ENCODE peak calls at places on chromosomes 11 and 22, in ten cellular contexts. One of them, this sample, is unnamed.

GRCh38 chr11:63877658-63878241 is 38.8 kb downstream of the MARK2 start:
- DNase-seq in B cell: no peak
- DNase-seq in mammary epithelial cell: no peak
- DNase-seq in RWPE1: no peak
- DNase-seq in lower lobe of right lung: no peak
- DNase-seq in fibroblast of mammary gland: no peak
- DNase-seq in pancreas: no peak
- DNase-seq in heart right ventricle: no peak
- DNase-seq in esophagus muscularis mucosa: no peak
- DNase-seq in AG10803: no peak
- DNase-seq in this sample: no peak

GRCh38 chr11:27234043-27234668 is 128.9 kb downstream of the CCDC34 start:
- DNase-seq in B cell: peak; percentile 48
- DNase-seq in lower lobe of right lung: no peak
- DNase-seq in fibroblast of mammary gland: peak; percentile 98
- DNase-seq in heart right ventricle: no peak
- DNase-seq in RWPE1: peak; percentile 25
- DNase-seq in pancreas: no peak
- DNase-seq in esophagus muscularis mucosa: no peak
- DNase-seq in mammary epithelial cell: peak; percentile 80
- DNase-seq in AG10803: peak; percentile 99
- DNase-seq in this sample: no peak

GRCh38 chr11:49202287-49202976 is 6.0 kb downstream of the FOLH1 start:
- DNase-seq in lower lobe of right lung: no peak
- DNase-seq in pancreas: no peak
- DNase-seq in AG10803: no peak
- DNase-seq in heart right ventricle: no peak
- DNase-seq in mammary epithelial cell: no peak
- DNase-seq in fibroblast of mammary gland: no peak
- DNase-seq in RWPE1: no peak
- DNase-seq in esophagus muscularis mucosa: no peak
- DNase-seq in B cell: no peak
- DNase-seq in this sample: no peak

GRCh38 chr22:50191041-50191740 is 5.5 kb downstream of the TRABD start:
- DNase-seq in mammary epithelial cell: no peak
- DNase-seq in pancreas: peak; percentile 73
- DNase-seq in fibroblast of mammary gland: no peak
- DNase-seq in heart right ventricle: peak; percentile 33
- DNase-seq in B cell: peak; percentile 94
- DNase-seq in RWPE1: no peak
- DNase-seq in esophagus muscularis mucosa: no peak
- DNase-seq in AG10803: no peak
- DNase-seq in lower lobe of right lung: peak; percentile 72
- DNase-seq in this sample: peak; percentile 64

GRCh38 chr22:30832407-30832987 is 136.1 kb downstream of the MORC2 start:
- DNase-seq in lower lobe of right lung: no peak
- DNase-seq in heart right ventricle: no peak
- DNase-seq in fibroblast of mammary gland: no peak
- DNase-seq in B cell: no peak
- DNase-seq in RWPE1: no peak
- DNase-seq in mammary epithelial cell: no peak
- DNase-seq in AG10803: no peak
- DNase-seq in esophagus muscularis mucosa: no peak
- DNase-seq in pancreas: no peak
- DNase-seq in this sample: no peak

GRCh38 chr11:28343304-28344233 is 235.4 kb downstream of the METTL15 start:
- DNase-seq in esophagus muscularis mucosa: no peak
- DNase-seq in mammary epithelial cell: peak; percentile 66
- DNase-seq in pancreas: no peak
- DNase-seq in heart right ventricle: no peak
- DNase-seq in lower lobe of right lung: no peak
- DNase-seq in fibroblast of mammary gland: peak; percentile 86
- DNase-seq in B cell: no peak
- DNase-seq in RWPE1: peak; percentile 26
- DNase-seq in AG10803: peak; percentile 81
- DNase-seq in this sample: no peak

GRCh38 chr11:65311197-65311631 is 3.5 kb upstream of the CDC42EP2 start:
- DNase-seq in esophagus muscularis mucosa: no peak
- DNase-seq in RWPE1: peak; percentile 36
- DNase-seq in lower lobe of right lung: peak; percentile 77
- DNase-seq in B cell: no peak
- DNase-seq in fibroblast of mammary gland: peak; percentile 71
- DNase-seq in heart right ventricle: peak; percentile 30
- DNase-seq in mammary epithelial cell: peak; percentile 20
- DNase-seq in pancreas: peak; percentile 46
- DNase-seq in AG10803: no peak
- DNase-seq in this sample: no peak

GRCh38 chr11:61602775-61603569 is 22.1 kb upstream of the SYT7 start:
- DNase-seq in esophagus muscularis mucosa: peak; percentile 94
- DNase-seq in mammary epithelial cell: peak; percentile 98
- DNase-seq in fibroblast of mammary gland: peak; percentile 99
- DNase-seq in heart right ventricle: peak; percentile 65
- DNase-seq in lower lobe of right lung: no peak
- DNase-seq in AG10803: peak; percentile 97
- DNase-seq in RWPE1: peak; percentile 98
- DNase-seq in pancreas: peak; percentile 75
- DNase-seq in B cell: no peak
- DNase-seq in this sample: no peak

GRCh38 chr11:120561286-120561685 is 49.7 kb downstream of the GRIK4 start:
- DNase-seq in heart right ventricle: no peak
- DNase-seq in esophagus muscularis mucosa: no peak
- DNase-seq in B cell: no peak
- DNase-seq in lower lobe of right lung: no peak
- DNase-seq in mammary epithelial cell: no peak
- DNase-seq in RWPE1: no peak
- DNase-seq in fibroblast of mammary gland: no peak
- DNase-seq in pancreas: no peak
- DNase-seq in AG10803: no peak
- DNase-seq in this sample: no peak

GRCh38 chr22:45968003-45968650 is 8.8 kb downstream of the WNT7B start:
- DNase-seq in AG10803: no peak
- DNase-seq in fibroblast of mammary gland: peak; percentile 82
- DNase-seq in lower lobe of right lung: no peak
- DNase-seq in heart right ventricle: no peak
- DNase-seq in RWPE1: no peak
- DNase-seq in mammary epithelial cell: no peak
- DNase-seq in B cell: no peak
- DNase-seq in pancreas: no peak
- DNase-seq in esophagus muscularis mucosa: no peak
- DNase-seq in this sample: no peak

GRCh38 chr11:34558673-34559072 is 45.1 kb upstream of the ELF5 start:
- DNase-seq in AG10803: no peak
- DNase-seq in lower lobe of right lung: no peak
- DNase-seq in esophagus muscularis mucosa: no peak
- DNase-seq in pancreas: no peak
- DNase-seq in heart right ventricle: no peak
- DNase-seq in B cell: no peak
- DNase-seq in mammary epithelial cell: peak; percentile 46
- DNase-seq in fibroblast of mammary gland: peak; percentile 12
- DNase-seq in RWPE1: no peak
- DNase-seq in this sample: no peak

GRCh38 chr22:28181332-28181731 is 262.3 kb upstream of the PITPNB start:
- DNase-seq in esophagus muscularis mucosa: no peak
- DNase-seq in fibroblast of mammary gland: no peak
- DNase-seq in pancreas: no peak
- DNase-seq in heart right ventricle: no peak
- DNase-seq in B cell: no peak
- DNase-seq in AG10803: peak; percentile 84
- DNase-seq in mammary epithelial cell: no peak
- DNase-seq in RWPE1: no peak
- DNase-seq in lower lobe of right lung: no peak
- DNase-seq in this sample: no peak

GRCh38 chr11:131584694-131585592 is 214.5 kb downstream of the NTM start:
- DNase-seq in pancreas: no peak
- DNase-seq in RWPE1: no peak
- DNase-seq in esophagus muscularis mucosa: no peak
- DNase-seq in B cell: no peak
- DNase-seq in lower lobe of right lung: no peak
- DNase-seq in mammary epithelial cell: no peak
- DNase-seq in AG10803: peak; percentile 23
- DNase-seq in fibroblast of mammary gland: no peak
- DNase-seq in heart right ventricle: no peak
- DNase-seq in this sample: no peak

GRCh38 chr11:11786771-11787170 is 55.0 kb upstream of the USP47 start:
- DNase-seq in lower lobe of right lung: no peak
- DNase-seq in mammary epithelial cell: no peak
- DNase-seq in esophagus muscularis mucosa: peak; percentile 42
- DNase-seq in B cell: no peak
- DNase-seq in heart right ventricle: no peak
- DNase-seq in RWPE1: peak; percentile 11
- DNase-seq in pancreas: no peak
- DNase-seq in AG10803: peak; percentile 43
- DNase-seq in fibroblast of mammary gland: peak; percentile 46
- DNase-seq in this sample: no peak

GRCh38 chr22:46681010-46681409 is 57.0 kb downstream of the CERK start:
- DNase-seq in AG10803: no peak
- DNase-seq in mammary epithelial cell: no peak
- DNase-seq in lower lobe of right lung: no peak
- DNase-seq in esophagus muscularis mucosa: no peak
- DNase-seq in B cell: peak; percentile 48
- DNase-seq in fibroblast of mammary gland: no peak
- DNase-seq in heart right ventricle: no peak
- DNase-seq in RWPE1: no peak
- DNase-seq in pancreas: peak; percentile 63
- DNase-seq in this sample: no peak

GRCh38 chr11:73528877-73529530 is 68.9 kb downstream of the FAM168A start:
- DNase-seq in heart right ventricle: no peak
- DNase-seq in RWPE1: no peak
- DNase-seq in esophagus muscularis mucosa: no peak
- DNase-seq in pancreas: no peak
- DNase-seq in B cell: no peak
- DNase-seq in fibroblast of mammary gland: no peak
- DNase-seq in mammary epithelial cell: no peak
- DNase-seq in lower lobe of right lung: no peak
- DNase-seq in AG10803: no peak
- DNase-seq in this sample: no peak

GRCh38 chr22:42696331-42696967 is 24.2 kb downstream of the A4GALT start:
- DNase-seq in RWPE1: no peak
- DNase-seq in lower lobe of right lung: no peak
- DNase-seq in B cell: no peak
- DNase-seq in mammary epithelial cell: no peak
- DNase-seq in fibroblast of mammary gland: no peak
- DNase-seq in esophagus muscularis mucosa: no peak
- DNase-seq in heart right ventricle: no peak
- DNase-seq in AG10803: no peak
- DNase-seq in pancreas: no peak
- DNase-seq in this sample: no peak

GRCh38 chr11:128469220-128469619 is 118.1 kb downstream of the ETS1 start:
- DNase-seq in lower lobe of right lung: no peak
- DNase-seq in fibroblast of mammary gland: no peak
- DNase-seq in B cell: peak; percentile 71
- DNase-seq in RWPE1: no peak
- DNase-seq in pancreas: no peak
- DNase-seq in esophagus muscularis mucosa: peak; percentile 55
- DNase-seq in mammary epithelial cell: no peak
- DNase-seq in heart right ventricle: no peak
- DNase-seq in AG10803: no peak
- DNase-seq in this sample: no peak
- TF ChIP-seq CTCF in lower lobe of right lung: no peak
- TF ChIP-seq CTCF in fibroblast of mammary gland: no peak
- TF ChIP-seq CTCF in B cell: no peak
- TF ChIP-seq CTCF in RWPE1: no peak
- TF ChIP-seq CTCF in pancreas: no peak
- TF ChIP-seq CTCF in esophagus muscularis mucosa: no peak
- TF ChIP-seq CTCF in mammary epithelial cell: no peak
- TF ChIP-seq CTCF in heart right ventricle: no peak
- TF ChIP-seq CTCF in AG10803: no peak
- TF ChIP-seq CTCF in this sample: no peak

DNA sequence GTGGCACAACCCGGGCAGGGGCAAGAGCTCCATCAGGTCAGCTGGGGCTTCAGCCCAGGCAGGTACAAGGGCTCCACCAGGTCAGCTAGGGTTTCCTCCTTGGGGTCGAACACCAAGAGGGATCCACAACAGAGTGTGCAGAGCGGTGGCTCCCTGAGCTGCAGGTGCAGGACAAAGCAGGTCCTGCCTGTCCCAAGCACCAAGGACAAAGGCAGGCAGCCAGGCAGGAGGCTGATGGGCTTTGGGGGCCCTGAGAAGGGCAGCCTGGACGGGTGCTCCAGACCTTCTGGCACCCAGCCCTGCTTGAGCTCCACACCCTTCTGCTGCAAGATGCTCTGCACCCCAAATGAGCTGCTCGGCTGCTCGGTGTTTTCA is 1510.8 kb downstream of the BRD1 start:
- DNase-seq in RWPE1: no peak
- DNase-seq in lower lobe of right lung: no peak
- DNase-seq in pancreas: no peak
- DNase-seq in fibroblast of mammary gland: no peak
- DNase-seq in AG10803: no peak
- DNase-seq in esophagus muscularis mucosa: no peak
- DNase-seq in heart right ventricle: no peak
- DNase-seq in mammary epithelial cell: no peak
- DNase-seq in B cell: no peak
- DNase-seq in this sample: no peak
- TF ChIP-seq CTCF in RWPE1: no peak
- TF ChIP-seq CTCF in lower lobe of right lung: no peak
- TF ChIP-seq CTCF in pancreas: no peak
- TF ChIP-seq CTCF in fibroblast of mammary gland: no peak
- TF ChIP-seq CTCF in AG10803: no peak
- TF ChIP-seq CTCF in esophagus muscularis mucosa: no peak
- TF ChIP-seq CTCF in heart right ventricle: no peak
- TF ChIP-seq CTCF in mammary epithelial cell: no peak
- TF ChIP-seq CTCF in B cell: no peak
- TF ChIP-seq CTCF in this sample: no peak

GRCh38 chr11:112694813-112695212 is 266.4 kb upstream of the NCAM1 start:
- DNase-seq in B cell: no peak
- DNase-seq in lower lobe of right lung: no peak
- DNase-seq in heart right ventricle: no peak
- DNase-seq in pancreas: no peak
- DNase-seq in esophagus muscularis mucosa: no peak
- DNase-seq in AG10803: no peak
- DNase-seq in mammary epithelial cell: peak; percentile 40
- DNase-seq in fibroblast of mammary gland: peak; percentile 3
- DNase-seq in RWPE1: peak; percentile 33
- DNase-seq in this sample: no peak
- TF ChIP-seq CTCF in B cell: no peak
- TF ChIP-seq CTCF in lower lobe of right lung: no peak
- TF ChIP-seq CTCF in heart right ventricle: no peak
- TF ChIP-seq CTCF in pancreas: no peak
- TF ChIP-seq CTCF in esophagus muscularis mucosa: no peak
- TF ChIP-seq CTCF in AG10803: no peak
- TF ChIP-seq CTCF in mammary epithelial cell: no peak
- TF ChIP-seq CTCF in fibroblast of mammary gland: no peak
- TF ChIP-seq CTCF in RWPE1: no peak
- TF ChIP-seq CTCF in this sample: no peak

DNA sequence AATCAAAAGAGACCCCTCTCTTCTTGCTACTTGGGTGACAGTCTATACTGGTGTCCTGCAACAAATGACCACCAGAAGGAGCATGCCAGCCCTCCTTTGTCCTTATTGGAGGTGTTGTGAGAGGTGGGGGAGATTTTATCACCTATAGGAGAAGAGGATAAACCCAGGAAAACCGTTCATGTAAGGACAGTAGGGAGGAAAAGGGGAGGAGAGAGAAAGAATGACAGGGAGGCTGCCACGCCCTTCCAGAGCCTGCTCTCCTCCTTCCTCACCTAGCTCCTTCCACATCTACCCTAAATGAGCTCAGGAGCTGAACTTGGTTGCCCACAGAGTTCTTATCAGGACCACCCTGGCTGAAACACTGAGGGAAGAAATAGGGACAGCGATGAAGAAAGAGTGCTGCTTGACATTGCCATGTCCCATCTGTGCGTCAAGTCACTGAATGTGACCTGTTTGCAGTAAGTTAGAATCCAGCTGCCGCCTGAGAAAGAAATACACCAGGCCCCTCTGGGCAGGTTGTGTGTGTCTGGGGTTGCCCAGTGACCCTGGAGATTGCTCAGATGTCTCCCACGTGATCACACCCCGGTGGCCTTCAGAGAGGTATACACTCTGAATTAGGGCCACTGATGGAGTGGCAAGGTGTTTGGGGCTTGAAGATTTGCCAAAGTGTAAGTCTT is 40.4 kb upstream of the ETS1 start:
- DNase-seq in B cell: no peak
- DNase-seq in mammary epithelial cell: no peak
- DNase-seq in lower lobe of right lung: no peak
- DNase-seq in RWPE1: no peak
- DNase-seq in fibroblast of mammary gland: no peak
- DNase-seq in AG10803: no peak
- DNase-seq in esophagus muscularis mucosa: peak; percentile 57
- DNase-seq in pancreas: no peak
- DNase-seq in heart right ventricle: no peak
- DNase-seq in this sample: peak; percentile 33
- TF ChIP-seq CTCF in B cell: no peak
- TF ChIP-seq CTCF in mammary epithelial cell: no peak
- TF ChIP-seq CTCF in lower lobe of right lung: no peak
- TF ChIP-seq CTCF in RWPE1: no peak
- TF ChIP-seq CTCF in fibroblast of mammary gland: no peak
- TF ChIP-seq CTCF in AG10803: no peak
- TF ChIP-seq CTCF in esophagus muscularis mucosa: no peak
- TF ChIP-seq CTCF in pancreas: no peak
- TF ChIP-seq CTCF in heart right ventricle: no peak
- TF ChIP-seq CTCF in this sample: no peak